ENCODE peak calls at places on chromosomes 7 and 10, in six cellular contexts. T is T follicular helper cell, R is HCT116, N is amniotic stem cell, H is A549, L is DMS153. D is an unnamed sample.

GRCh38 chr10:82282782-82283456 is 407.9 kb downstream of the NRG3 start:
- DNase-seq in T (no peak), R (no peak), N (no peak), H (no peak), L (no peak), D (no peak)

GRCh38 chr7:149772236-149772820 is 1.1 kb downstream of the ZNF467 start:
- DNase-seq in T (no peak), R (no peak), N (no peak), H (peak; percentile 42), L (no peak), D (no peak)

GRCh38 chr7:13988011-13988410 is 1.5 kb downstream of the ETV1 start:
- DNase-seq in T (no peak), R (no peak), N (no peak), H (no peak), L (no peak), D (no peak)

GRCh38 chr10:92387289-92387940 is 96.4 kb downstream of the MARCHF5 start:
- DNase-seq in T (no peak), R (peak; percentile 62), N (peak; percentile 22), H (peak; percentile 55), L (no peak), D (no peak)

GRCh38 chr7:3399858-3400257 is 98.8 kb downstream of the SDK1 start:
- DNase-seq in T (no peak), R (peak; percentile 49), N (no peak), H (peak; percentile 7), L (no peak), D (no peak)

GRCh38 chr7:143458263-143458662 is 15.0 kb downstream of the TAS2R60 start:
- DNase-seq in T (no peak), R (no peak), N (peak; percentile 44), H (no peak), L (no peak), D (no peak)

GRCh38 chr7:44549457-44549856 is 8.3 kb upstream of the NPC1L1 start:
- DNase-seq in T (no peak), R (no peak), N (no peak), H (no peak), L (no peak), D (no peak)

GRCh38 chr10:133276435-133277201 is at the start of gene ADAM8:
- DNase-seq in T (peak; percentile 57), R (no peak), N (no peak), H (no peak), L (no peak), D (peak; percentile 68)

GRCh38 chr10:29377333-29377961 is 88.6 kb downstream of the LYZL1 start:
- DNase-seq in T (no peak), R (peak; percentile 8), N (peak; percentile 31), H (peak; percentile 43), L (no peak), D (no peak)

GRCh38 chr10:114686013-114686412 is 27.9 kb upstream of the ABLIM1 start:
- DNase-seq in T (no peak), R (no peak), N (no peak), H (no peak), L (no peak), D (no peak)

GRCh38 chr7:36795451-36796021 is 71.2 kb upstream of the AOAH start:
- DNase-seq in T (no peak), R (no peak), N (no peak), H (no peak), L (peak; percentile 37), D (no peak)

GRCh38 chr10:24363070-24363469 is 154.1 kb downstream of the KIAA1217 start:
- DNase-seq in T (no peak), R (no peak), N (no peak), H (no peak), L (no peak), D (no peak)

GRCh38 chr10:92689663-92690210 is at the start of gene HHEX:
- DNase-seq in T (no peak), R (peak; percentile 37), N (peak; percentile 42), H (peak; percentile 57), L (peak; percentile 49), D (no peak)

GRCh38 chr7:29924684-29925083 is 64.9 kb downstream of the SCRN1 start:
- DNase-seq in T (no peak), R (no peak), N (no peak), H (no peak), L (no peak), D (no peak)

GRCh38 chr10:122237326-122237725 is 33.8 kb upstream of the BTBD16 start:
- DNase-seq in T (no peak), R (no peak), N (no peak), H (no peak), L (no peak), D (no peak)

GRCh38 chr10:98045785-98046389 is 15.5 kb upstream of the CRTAC1 start:
- DNase-seq in T (peak; percentile 51), R (peak; percentile 60), N (peak; percentile 45), H (peak; percentile 76), L (peak; percentile 66), D (peak; percentile 30)

GRCh38 chr7:65839846-65840245 is 33.0 kb upstream of the VKORC1L1 start:
- DNase-seq in T (no peak), R (no peak), N (no peak), H (no peak), L (no peak), D (no peak)

GRCh38 chr7:123580406-123581161 is 21.0 kb upstream of the ASB15 start:
- DNase-seq in T (no peak), R (peak; percentile 35), N (peak; percentile 28), H (no peak), L (peak; percentile 64), D (no peak)

GRCh38 chr10:44978570-44979280 is at the start of gene DEPP1:
- DNase-seq in T (no peak), R (peak; percentile 90), N (no peak), H (peak; percentile 69), L (peak; percentile 95), D (no peak)

GRCh38 chr7:27176962-27177794 is 3.1 kb upstream of the HOXA10 start:
- DNase-seq in T (no peak), R (no peak), N (no peak), H (no peak), L (no peak), D (no peak)

GRCh38 chr10:117256910-117257309 is 16.0 kb downstream of the SLC18A2 start:
- DNase-seq in T (no peak), R (no peak), N (no peak), H (no peak), L (no peak), D (no peak)

GRCh38 chr7:116395125-116395791 is 104.3 kb upstream of the CAV2 start:
- DNase-seq in T (no peak), R (peak; percentile 69), N (peak; percentile 68), H (peak; percentile 93), L (peak; percentile 57), D (no peak)